ENCODE peak calls at places on chromosomes 12 and 14, in five cellular contexts. One of them, this sample, is unnamed.

GRCh38 chr12:81245458-81245857 is 167.6 kb downstream of the ACSS3 start:
- DNase-seq in lung microvascular endothelial cell: no peak
- DNase-seq in stomach: no peak
- DNase-seq in stimulated activated CD4-positive, alpha-beta T cell treated with anti-CD3 and anti-CD28 coated beads, Interleukin-15, amount 100 ng/mL, for 1 hour: no peak
- DNase-seq in kidney tubule cell: no peak
- DNase-seq in this sample: no peak

GRCh38 chr14:67411820-67412421 is at the start of gene PLEK2:
- DNase-seq in kidney tubule cell: peak; percentile 91
- DNase-seq in stimulated activated CD4-positive, alpha-beta T cell treated with anti-CD3 and anti-CD28 coated beads, Interleukin-15, amount 100 ng/mL, for 1 hour: peak; percentile 30
- DNase-seq in stomach: peak; percentile 80
- DNase-seq in lung microvascular endothelial cell: peak; percentile 27
- DNase-seq in this sample: no peak

GRCh38 chr14:34227834-34228662 is 234.0 kb downstream of the SPTSSA start:
- DNase-seq in stomach: peak; percentile 72
- DNase-seq in lung microvascular endothelial cell: peak; percentile 55
- DNase-seq in stimulated activated CD4-positive, alpha-beta T cell treated with anti-CD3 and anti-CD28 coated beads, Interleukin-15, amount 100 ng/mL, for 1 hour: peak; percentile 22
- DNase-seq in kidney tubule cell: peak; percentile 68
- DNase-seq in this sample: peak; percentile 28

GRCh38 chr12:25994252-25994651 is 35.8 kb downstream of the RASSF8 start:
- DNase-seq in stomach: no peak
- DNase-seq in lung microvascular endothelial cell: no peak
- DNase-seq in kidney tubule cell: peak; percentile 47
- DNase-seq in stimulated activated CD4-positive, alpha-beta T cell treated with anti-CD3 and anti-CD28 coated beads, Interleukin-15, amount 100 ng/mL, for 1 hour: no peak
- DNase-seq in this sample: no peak

GRCh38 chr12:93616584-93617101 is 44.2 kb downstream of the SOCS2 start:
- DNase-seq in kidney tubule cell: peak; percentile 96
- DNase-seq in lung microvascular endothelial cell: peak; percentile 73
- DNase-seq in stimulated activated CD4-positive, alpha-beta T cell treated with anti-CD3 and anti-CD28 coated beads, Interleukin-15, amount 100 ng/mL, for 1 hour: no peak
- DNase-seq in stomach: no peak
- DNase-seq in this sample: no peak

GRCh38 chr12:13661005-13661887 is 320.2 kb downstream of the GRIN2B start:
- DNase-seq in stimulated activated CD4-positive, alpha-beta T cell treated with anti-CD3 and anti-CD28 coated beads, Interleukin-15, amount 100 ng/mL, for 1 hour: no peak
- DNase-seq in kidney tubule cell: peak; percentile 53
- DNase-seq in lung microvascular endothelial cell: peak; percentile 46
- DNase-seq in stomach: peak; percentile 61
- DNase-seq in this sample: no peak

GRCh38 chr14:93741556-93742210 is 46.6 kb downstream of the PRIMA1 start:
- DNase-seq in kidney tubule cell: no peak
- DNase-seq in stomach: no peak
- DNase-seq in stimulated activated CD4-positive, alpha-beta T cell treated with anti-CD3 and anti-CD28 coated beads, Interleukin-15, amount 100 ng/mL, for 1 hour: no peak
- DNase-seq in lung microvascular endothelial cell: no peak
- DNase-seq in this sample: no peak

GRCh38 chr14:105067140-105067968 is 2.1 kb upstream of the GPR132 start:
- DNase-seq in lung microvascular endothelial cell: no peak
- DNase-seq in stimulated activated CD4-positive, alpha-beta T cell treated with anti-CD3 and anti-CD28 coated beads, Interleukin-15, amount 100 ng/mL, for 1 hour: peak; percentile 36
- DNase-seq in stomach: no peak
- DNase-seq in kidney tubule cell: peak; percentile 81
- DNase-seq in this sample: peak; percentile 24

GRCh38 chr12:42447371-42447786 is 121.4 kb downstream of the PPHLN1 start:
- DNase-seq in stomach: no peak
- DNase-seq in stimulated activated CD4-positive, alpha-beta T cell treated with anti-CD3 and anti-CD28 coated beads, Interleukin-15, amount 100 ng/mL, for 1 hour: no peak
- DNase-seq in kidney tubule cell: no peak
- DNase-seq in lung microvascular endothelial cell: peak; percentile 66
- DNase-seq in this sample: no peak

GRCh38 chr14:32263939-32264567 is 61.0 kb upstream of the RNU6-8 start:
- DNase-seq in kidney tubule cell: no peak
- DNase-seq in stimulated activated CD4-positive, alpha-beta T cell treated with anti-CD3 and anti-CD28 coated beads, Interleukin-15, amount 100 ng/mL, for 1 hour: no peak
- DNase-seq in lung microvascular endothelial cell: no peak
- DNase-seq in stomach: no peak
- DNase-seq in this sample: no peak

GRCh38 chr12:857611-858010 is 91.9 kb downstream of the RAD52 start:
- DNase-seq in lung microvascular endothelial cell: peak; percentile 70
- DNase-seq in kidney tubule cell: peak; percentile 25
- DNase-seq in stimulated activated CD4-positive, alpha-beta T cell treated with anti-CD3 and anti-CD28 coated beads, Interleukin-15, amount 100 ng/mL, for 1 hour: no peak
- DNase-seq in stomach: no peak
- DNase-seq in this sample: no peak

GRCh38 chr14:33943081-33943480 is 7.8 kb downstream of the EGLN3 start:
- DNase-seq in stimulated activated CD4-positive, alpha-beta T cell treated with anti-CD3 and anti-CD28 coated beads, Interleukin-15, amount 100 ng/mL, for 1 hour: no peak
- DNase-seq in kidney tubule cell: peak; percentile 55
- DNase-seq in stomach: peak; percentile 61
- DNase-seq in lung microvascular endothelial cell: no peak
- DNase-seq in this sample: no peak

GRCh38 chr14:74616507-74616906 is 4.5 kb upstream of the LTBP2 start:
- DNase-seq in stimulated activated CD4-positive, alpha-beta T cell treated with anti-CD3 and anti-CD28 coated beads, Interleukin-15, amount 100 ng/mL, for 1 hour: no peak
- DNase-seq in lung microvascular endothelial cell: peak; percentile 92
- DNase-seq in stomach: no peak
- DNase-seq in kidney tubule cell: peak; percentile 94
- DNase-seq in this sample: peak; percentile 15

GRCh38 chr12:108167974-108168373 is 38.9 kb downstream of the WSCD2 start:
- DNase-seq in stimulated activated CD4-positive, alpha-beta T cell treated with anti-CD3 and anti-CD28 coated beads, Interleukin-15, amount 100 ng/mL, for 1 hour: no peak
- DNase-seq in stomach: no peak
- DNase-seq in lung microvascular endothelial cell: no peak
- DNase-seq in kidney tubule cell: no peak
- DNase-seq in this sample: no peak

GRCh38 chr14:99733551-99734405 is 49.7 kb downstream of the CYP46A1 start:
- DNase-seq in stomach: no peak
- DNase-seq in kidney tubule cell: no peak
- DNase-seq in stimulated activated CD4-positive, alpha-beta T cell treated with anti-CD3 and anti-CD28 coated beads, Interleukin-15, amount 100 ng/mL, for 1 hour: no peak
- DNase-seq in lung microvascular endothelial cell: peak; percentile 85
- DNase-seq in this sample: no peak

GRCh38 chr12:64781374-64782029 is 22.3 kb upstream of the GNS start:
- DNase-seq in lung microvascular endothelial cell: peak; percentile 31
- DNase-seq in stimulated activated CD4-positive, alpha-beta T cell treated with anti-CD3 and anti-CD28 coated beads, Interleukin-15, amount 100 ng/mL, for 1 hour: no peak
- DNase-seq in stomach: peak; percentile 34
- DNase-seq in kidney tubule cell: peak; percentile 21
- DNase-seq in this sample: no peak

GRCh38 chr12:104358353-104359003 is 54.9 kb downstream of the EID3 start:
- DNase-seq in kidney tubule cell: peak; percentile 59
- DNase-seq in lung microvascular endothelial cell: peak; percentile 68
- DNase-seq in stomach: peak; percentile 70
- DNase-seq in stimulated activated CD4-positive, alpha-beta T cell treated with anti-CD3 and anti-CD28 coated beads, Interleukin-15, amount 100 ng/mL, for 1 hour: peak; percentile 43
- DNase-seq in this sample: peak; percentile 72

GRCh38 chr14:94028450-94028826 is 2.3 kb downstream of the OTUB2 start:
- DNase-seq in stimulated activated CD4-positive, alpha-beta T cell treated with anti-CD3 and anti-CD28 coated beads, Interleukin-15, amount 100 ng/mL, for 1 hour: no peak
- DNase-seq in kidney tubule cell: peak; percentile 62
- DNase-seq in stomach: no peak
- DNase-seq in lung microvascular endothelial cell: peak; percentile 80
- DNase-seq in this sample: peak; percentile 50

This sample was measured in GDM1.